ENCODE peak calls at places on chromosomes 13 and 19, in nine cellular contexts. One of them, this sample, is unnamed.

GRCh38 chr13:87498681-87499080 is 172.5 kb upstream of the SLITRK5 start:
- DNase-seq in stimulated activated CD4-positive, alpha-beta T cell treated with anti-CD3 and anti-CD28 coated beads, Interleukin-4, amount 100 ng/mL, for 48 hours: no peak
- DNase-seq in Daoy: no peak
- DNase-seq in Jurkat, Clone E6-1: peak
- DNase-seq in NCI-H82: no peak
- DNase-seq in dorsolateral prefrontal cortex: no peak
- DNase-seq in NCI-H510A treated with DMSO at 0.1 percent for 48 hours: no peak
- DNase-seq in GM04503: no peak
- DNase-seq in NCI-H1105: no peak
- DNase-seq in this sample: no peak

GRCh38 chr13:111490611-111491010 is 170.2 kb downstream of the TEX29 start:
- DNase-seq in stimulated activated CD4-positive, alpha-beta T cell treated with anti-CD3 and anti-CD28 coated beads, Interleukin-4, amount 100 ng/mL, for 48 hours: no peak
- DNase-seq in Daoy: no peak
- DNase-seq in Jurkat, Clone E6-1: no peak
- DNase-seq in NCI-H82: no peak
- DNase-seq in dorsolateral prefrontal cortex: no peak
- DNase-seq in NCI-H510A treated with DMSO at 0.1 percent for 48 hours: no peak
- DNase-seq in GM04503: no peak
- DNase-seq in NCI-H1105: no peak
- DNase-seq in this sample: no peak

GRCh38 chr19:1650627-1651009 is 1.8 kb downstream of the TCF3 start:
- DNase-seq in stimulated activated CD4-positive, alpha-beta T cell treated with anti-CD3 and anti-CD28 coated beads, Interleukin-4, amount 100 ng/mL, for 48 hours: no peak
- DNase-seq in Daoy: no peak
- DNase-seq in Jurkat, Clone E6-1: peak
- DNase-seq in NCI-H82: peak
- DNase-seq in dorsolateral prefrontal cortex: no peak
- DNase-seq in NCI-H510A treated with DMSO at 0.1 percent for 48 hours: no peak
- DNase-seq in GM04503: no peak
- DNase-seq in NCI-H1105: no peak
- DNase-seq in this sample: no peak

GRCh38 chr13:48411281-48412099 is 1.4 kb downstream of the LPAR6 start:
- DNase-seq in stimulated activated CD4-positive, alpha-beta T cell treated with anti-CD3 and anti-CD28 coated beads, Interleukin-4, amount 100 ng/mL, for 48 hours: no peak
- DNase-seq in Daoy: no peak
- DNase-seq in Jurkat, Clone E6-1: peak
- DNase-seq in NCI-H82: no peak
- DNase-seq in dorsolateral prefrontal cortex: no peak
- DNase-seq in NCI-H510A treated with DMSO at 0.1 percent for 48 hours: no peak
- DNase-seq in GM04503: no peak
- DNase-seq in NCI-H1105: no peak
- DNase-seq in this sample: no peak

GRCh38 chr19:11339254-11340098 is at the start of gene RAB3D:
- DNase-seq in stimulated activated CD4-positive, alpha-beta T cell treated with anti-CD3 and anti-CD28 coated beads, Interleukin-4, amount 100 ng/mL, for 48 hours: peak
- DNase-seq in Daoy: peak
- DNase-seq in Jurkat, Clone E6-1: peak
- DNase-seq in NCI-H82: peak
- DNase-seq in dorsolateral prefrontal cortex: peak
- DNase-seq in NCI-H510A treated with DMSO at 0.1 percent for 48 hours: peak
- DNase-seq in GM04503: peak
- DNase-seq in NCI-H1105: peak
- DNase-seq in this sample: peak

GRCh38 chr19:28393574-28394336 is 819.2 kb downstream of the UQCRFS1 start:
- DNase-seq in stimulated activated CD4-positive, alpha-beta T cell treated with anti-CD3 and anti-CD28 coated beads, Interleukin-4, amount 100 ng/mL, for 48 hours: no peak
- DNase-seq in Daoy: no peak
- DNase-seq in Jurkat, Clone E6-1: peak
- DNase-seq in NCI-H82: peak
- DNase-seq in dorsolateral prefrontal cortex: no peak
- DNase-seq in NCI-H510A treated with DMSO at 0.1 percent for 48 hours: no peak
- DNase-seq in GM04503: no peak
- DNase-seq in NCI-H1105: no peak
- DNase-seq in this sample: no peak

GRCh38 chr19:38006361-38007045 is 99.5 kb downstream of the SIPA1L3 start:
- DNase-seq in stimulated activated CD4-positive, alpha-beta T cell treated with anti-CD3 and anti-CD28 coated beads, Interleukin-4, amount 100 ng/mL, for 48 hours: no peak
- DNase-seq in Daoy: no peak
- DNase-seq in Jurkat, Clone E6-1: no peak
- DNase-seq in NCI-H82: no peak
- DNase-seq in dorsolateral prefrontal cortex: no peak
- DNase-seq in NCI-H510A treated with DMSO at 0.1 percent for 48 hours: no peak
- DNase-seq in GM04503: no peak
- DNase-seq in NCI-H1105: no peak
- DNase-seq in this sample: no peak

GRCh38 chr19:18495204-18495911 is 26.5 kb downstream of the ELL start:
- DNase-seq in stimulated activated CD4-positive, alpha-beta T cell treated with anti-CD3 and anti-CD28 coated beads, Interleukin-4, amount 100 ng/mL, for 48 hours: no peak
- DNase-seq in Daoy: no peak
- DNase-seq in Jurkat, Clone E6-1: no peak
- DNase-seq in NCI-H82: no peak
- DNase-seq in dorsolateral prefrontal cortex: no peak
- DNase-seq in NCI-H510A treated with DMSO at 0.1 percent for 48 hours: no peak
- DNase-seq in GM04503: no peak
- DNase-seq in NCI-H1105: no peak
- DNase-seq in this sample: no peak

GRCh38 chr13:24208314-24208713 is 47.8 kb downstream of the SPATA13 start:
- DNase-seq in stimulated activated CD4-positive, alpha-beta T cell treated with anti-CD3 and anti-CD28 coated beads, Interleukin-4, amount 100 ng/mL, for 48 hours: no peak
- DNase-seq in Daoy: peak
- DNase-seq in Jurkat, Clone E6-1: no peak
- DNase-seq in NCI-H82: no peak
- DNase-seq in dorsolateral prefrontal cortex: no peak
- DNase-seq in NCI-H510A treated with DMSO at 0.1 percent for 48 hours: no peak
- DNase-seq in GM04503: peak
- DNase-seq in NCI-H1105: no peak
- DNase-seq in this sample: no peak

GRCh38 chr19:23415561-23416191 is 20.4 kb upstream of the ZNF91 start:
- DNase-seq in stimulated activated CD4-positive, alpha-beta T cell treated with anti-CD3 and anti-CD28 coated beads, Interleukin-4, amount 100 ng/mL, for 48 hours: no peak
- DNase-seq in Daoy: peak
- DNase-seq in Jurkat, Clone E6-1: no peak
- DNase-seq in NCI-H82: peak
- DNase-seq in dorsolateral prefrontal cortex: no peak
- DNase-seq in NCI-H510A treated with DMSO at 0.1 percent for 48 hours: peak
- DNase-seq in GM04503: no peak
- DNase-seq in NCI-H1105: no peak
- DNase-seq in this sample: no peak

GRCh38 chr19:17536957-17537356 is 18.5 kb upstream of the COLGALT1 start:
- DNase-seq in stimulated activated CD4-positive, alpha-beta T cell treated with anti-CD3 and anti-CD28 coated beads, Interleukin-4, amount 100 ng/mL, for 48 hours: no peak
- DNase-seq in Daoy: peak
- DNase-seq in Jurkat, Clone E6-1: no peak
- DNase-seq in NCI-H82: no peak
- DNase-seq in dorsolateral prefrontal cortex: no peak
- DNase-seq in NCI-H510A treated with DMSO at 0.1 percent for 48 hours: no peak
- DNase-seq in GM04503: no peak
- DNase-seq in NCI-H1105: no peak
- DNase-seq in this sample: no peak

GRCh38 chr19:50465986-50466771 is 10.1 kb upstream of the EMC10 start:
- DNase-seq in stimulated activated CD4-positive, alpha-beta T cell treated with anti-CD3 and anti-CD28 coated beads, Interleukin-4, amount 100 ng/mL, for 48 hours: no peak
- DNase-seq in Daoy: no peak
- DNase-seq in Jurkat, Clone E6-1: no peak
- DNase-seq in NCI-H82: peak
- DNase-seq in dorsolateral prefrontal cortex: no peak
- DNase-seq in NCI-H510A treated with DMSO at 0.1 percent for 48 hours: peak
- DNase-seq in GM04503: no peak
- DNase-seq in NCI-H1105: peak
- DNase-seq in this sample: peak

GRCh38 chr13:102286326-102286725 is 115.5 kb downstream of the FGF14 start:
- DNase-seq in stimulated activated CD4-positive, alpha-beta T cell treated with anti-CD3 and anti-CD28 coated beads, Interleukin-4, amount 100 ng/mL, for 48 hours: no peak
- DNase-seq in Daoy: peak
- DNase-seq in Jurkat, Clone E6-1: no peak
- DNase-seq in NCI-H82: no peak
- DNase-seq in dorsolateral prefrontal cortex: no peak
- DNase-seq in NCI-H510A treated with DMSO at 0.1 percent for 48 hours: no peak
- DNase-seq in GM04503: peak
- DNase-seq in NCI-H1105: no peak
- DNase-seq in this sample: no peak

This sample was measured in SHP77.